ENCODE peak calls at places on chromosomes 2 and 18, in four cellular contexts. V is left cardiac atrium; E is naive thymus-derived CD8-positive, alpha-beta T cell; B is Caki2. R is an unnamed sample.

GRCh38 chr2:203077458-203077857 is 62.8 kb downstream of the NBEAL1 start:
- DNase-seq in V (no peak), E (no peak), B (no peak), R (no peak)

GRCh38 chr2:4354678-4355077 is 651.3 kb downstream of the DCDC2C start:
- DNase-seq in V (no peak), E (no peak), B (peak), R (no peak)

GRCh38 chr2:5845798-5846197 is 153.6 kb downstream of the SOX11 start:
- DNase-seq in V (no peak), E (no peak), B (no peak), R (no peak)

GRCh38 chr18:79784071-79784913 is 13.4 kb upstream of the KCNG2 start:
- DNase-seq in V (no peak), E (no peak), B (no peak), R (peak)

GRCh38 chr2:69668598-69668997 is 25.1 kb upstream of the AAK1 start:
- DNase-seq in V (no peak), E (no peak), B (no peak), R (no peak)

GRCh38 chr2:175461839-175462238 is 280.3 kb upstream of the ATP5MC3 start:
- DNase-seq in V (no peak), E (no peak), B (no peak), R (no peak)

GRCh38 chr2:127025357-127026062 is 81.4 kb downstream of the BIN1 start:
- DNase-seq in V (peak), E (peak), B (peak), R (peak)

GRCh38 chr2:23524261-23524706 is 139.3 kb downstream of the KLHL29 start:
- DNase-seq in V (no peak), E (no peak), B (peak), R (no peak)

GRCh38 chr2:79219383-79219988 is 59.9 kb upstream of the REG3A start:
- DNase-seq in V (no peak), E (no peak), B (peak), R (no peak)

GRCh38 chr2:43142921-43143438 is 83.4 kb downstream of the ZFP36L2 start:
- DNase-seq in V (peak), E (peak), B (no peak), R (no peak)

GRCh38 chr2:53286336-53286735 is 481.3 kb upstream of the CHAC2 start:
- DNase-seq in V (no peak), E (no peak), B (peak), R (no peak)

GRCh38 chr2:36330456-36331395 is 24.9 kb upstream of the CRIM1 start:
- DNase-seq in V (no peak), E (no peak), B (no peak), R (no peak)

GRCh38 chr2:106189764-106190468 is 4.2 kb downstream of the UXS1 start:
- DNase-seq in V (no peak), E (no peak), B (peak), R (no peak)